ENCODE peak calls at places on chromosome 12, in ten cellular contexts. K, I, H, Q, V, L, P, X, M and E are unnamed samples.

GRCh38 chr12:116774020-116774419 is 35.9 kb downstream of the RNFT2 start:
- DNase-seq in K (no peak), I (no peak), H (no peak), Q (no peak), V (no peak), L (no peak), P (no peak), X (no peak), M (no peak), E (no peak)

GRCh38 chr12:9730011-9730410 is 2.9 kb downstream of the CLECL1 start:
- DNase-seq in K (no peak), I (no peak), H (no peak), Q (no peak), V (no peak), L (no peak), P (no peak), X (no peak), M (no peak), E (no peak)

GRCh38 chr12:119169150-119169549 is 9.6 kb upstream of the HSPB8 start:
- DNase-seq in K (no peak), I (no peak), H (no peak), Q (no peak), V (no peak), L (no peak), P (no peak), X (no peak), M (no peak), E (no peak)

GRCh38 chr12:132432126-132432525 is 57.8 kb upstream of the FBRSL1 start:
- DNase-seq in K (no peak), I (no peak), H (no peak), Q (no peak), V (no peak), L (no peak), P (no peak), X (no peak), M (no peak), E (no peak)

GRCh38 chr12:108576660-108577234 is 14.4 kb downstream of the ISCU start:
- DNase-seq in K (no peak), I (no peak), H (no peak), Q (no peak), V (no peak), L (no peak), P (no peak), X (peak), M (no peak), E (no peak)

GRCh38 chr12:24960222-24960855 is 11.4 kb upstream of the BCAT1 start:
- DNase-seq in K (peak), I (no peak), H (peak), Q (no peak), V (no peak), L (no peak), P (peak), X (no peak), M (peak), E (peak)

GRCh38 chr12:52036587-52037171 is 14.6 kb upstream of the NR4A1 start:
- DNase-seq in K (peak), I (peak), H (no peak), Q (peak), V (peak), L (peak), P (peak), X (peak), M (no peak), E (peak)

GRCh38 chr12:54438506-54438905 is 19.4 kb upstream of the ITGA5 start:
- DNase-seq in K (no peak), I (no peak), H (no peak), Q (no peak), V (no peak), L (no peak), P (no peak), X (no peak), M (no peak), E (no peak)

GRCh38 chr12:49031573-49032161 is 13.1 kb upstream of the PRKAG1 start:
- DNase-seq in K (no peak), I (no peak), H (no peak), Q (no peak), V (no peak), L (no peak), P (no peak), X (peak), M (no peak), E (no peak)
- TF ChIP-seq POLR2A in K (no peak), I (no peak), H (no peak), Q (no peak), V (no peak), L (no peak), P (no peak), X (no peak), M (no peak), E (no peak)

GRCh38 chr12:110075880-110076279 is 27.6 kb upstream of the C12orf76 start:
- DNase-seq in K (no peak), I (no peak), H (no peak), Q (no peak), V (no peak), L (no peak), P (no peak), X (no peak), M (no peak), E (no peak)

GRCh38 chr12:110080410-110080809 is 32.1 kb upstream of the C12orf76 start:
- DNase-seq in K (no peak), I (no peak), H (no peak), Q (no peak), V (no peak), L (no peak), P (no peak), X (no peak), M (no peak), E (no peak)

GRCh38 chr12:110077769-110078168 is 29.4 kb upstream of the C12orf76 start:
- DNase-seq in K (no peak), I (no peak), H (no peak), Q (no peak), V (no peak), L (no peak), P (no peak), X (no peak), M (no peak), E (no peak)

GRCh38 chr12:110084314-110085015 is 36.1 kb upstream of the C12orf76 start:
- DNase-seq in K (no peak), I (no peak), H (no peak), Q (no peak), V (no peak), L (no peak), P (peak), X (no peak), M (no peak), E (no peak)

DNA sequence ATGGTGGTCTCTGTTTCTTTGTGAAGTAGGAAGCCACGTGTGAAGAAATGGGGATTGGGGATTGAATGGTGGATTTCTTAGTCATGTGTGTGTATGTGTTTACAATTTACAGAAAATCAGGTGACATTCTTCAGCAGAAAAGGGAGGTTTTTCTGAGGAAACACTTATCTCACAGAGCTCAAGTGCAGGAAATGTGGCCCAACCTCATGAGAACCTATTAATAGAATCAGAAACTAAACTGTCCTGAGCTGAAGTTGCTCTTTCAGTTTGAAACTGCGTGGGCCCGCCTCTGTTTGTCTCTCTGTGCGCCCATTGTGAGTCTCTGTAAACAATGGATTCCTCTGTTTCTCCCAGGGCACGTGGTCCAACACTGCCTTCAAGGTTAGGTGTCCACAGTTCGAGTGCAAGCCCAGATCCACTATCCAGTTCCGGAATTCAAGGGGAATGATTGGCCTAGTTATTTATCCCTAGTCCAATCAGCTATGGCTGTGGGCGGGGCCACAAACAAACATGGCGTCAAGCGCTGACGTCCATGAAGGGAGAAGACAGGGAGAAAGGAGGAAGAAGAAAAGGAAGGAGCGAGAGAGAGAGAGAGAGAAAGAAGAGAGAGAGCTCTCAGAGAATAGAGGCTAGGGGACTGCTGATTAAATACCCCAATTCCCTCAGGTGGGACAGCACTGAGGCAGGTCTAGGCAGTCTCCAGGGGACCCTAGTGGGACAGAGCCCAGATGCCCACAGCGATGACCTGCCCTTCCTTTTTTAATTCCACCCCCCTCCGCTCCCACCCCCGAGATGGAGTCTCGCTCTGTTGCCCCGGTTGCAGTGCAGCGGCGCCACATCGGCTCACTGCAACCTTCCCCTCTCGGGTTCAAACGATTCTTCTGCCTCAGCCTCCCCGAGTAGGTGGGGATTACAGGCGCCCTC is 31.4 kb upstream of the C12orf76 start:
- DNase-seq in K (peak), I (peak), H (peak), Q (peak), V (peak), L (peak), P (peak), X (no peak), M (no peak), E (peak)
- TF ChIP-seq POLR2A in K (no peak), I (no peak), H (no peak), Q (no peak), V (peak), L (no peak), P (no peak), X (no peak), M (no peak), E (no peak)

GRCh38 chr12:104138747-104139186 is 757 bp upstream of the NFYB start:
- DNase-seq in K (no peak), I (no peak), H (no peak), Q (no peak), V (no peak), L (no peak), P (peak), X (peak), M (no peak), E (no peak)

GRCh38 chr12:104134882-104135281 is 3.1 kb downstream of the NFYB start:
- DNase-seq in K (no peak), I (no peak), H (no peak), Q (no peak), V (no peak), L (no peak), P (no peak), X (no peak), M (no peak), E (no peak)

GRCh38 chr12:104136577-104136976 is 1.4 kb downstream of the NFYB start:
- DNase-seq in K (no peak), I (no peak), H (no peak), Q (no peak), V (no peak), L (no peak), P (no peak), X (no peak), M (no peak), E (no peak)

GRCh38 chr12:104137902-104138746 is at the start of gene NFYB:
- DNase-seq in K (peak), I (peak), H (peak), Q (peak), V (peak), L (peak), P (peak), X (peak), M (peak), E (peak)

GRCh38 chr12:104137175-104137901 is 672 bp downstream of the NFYB start:
- DNase-seq in K (peak), I (peak), H (peak), Q (peak), V (peak), L (peak), P (peak), X (peak), M (no peak), E (peak)
- TF ChIP-seq POLR2A in K (no peak), I (no peak), H (peak), Q (no peak), V (peak), L (no peak), P (peak), X (no peak), M (no peak), E (no peak)

DNA sequence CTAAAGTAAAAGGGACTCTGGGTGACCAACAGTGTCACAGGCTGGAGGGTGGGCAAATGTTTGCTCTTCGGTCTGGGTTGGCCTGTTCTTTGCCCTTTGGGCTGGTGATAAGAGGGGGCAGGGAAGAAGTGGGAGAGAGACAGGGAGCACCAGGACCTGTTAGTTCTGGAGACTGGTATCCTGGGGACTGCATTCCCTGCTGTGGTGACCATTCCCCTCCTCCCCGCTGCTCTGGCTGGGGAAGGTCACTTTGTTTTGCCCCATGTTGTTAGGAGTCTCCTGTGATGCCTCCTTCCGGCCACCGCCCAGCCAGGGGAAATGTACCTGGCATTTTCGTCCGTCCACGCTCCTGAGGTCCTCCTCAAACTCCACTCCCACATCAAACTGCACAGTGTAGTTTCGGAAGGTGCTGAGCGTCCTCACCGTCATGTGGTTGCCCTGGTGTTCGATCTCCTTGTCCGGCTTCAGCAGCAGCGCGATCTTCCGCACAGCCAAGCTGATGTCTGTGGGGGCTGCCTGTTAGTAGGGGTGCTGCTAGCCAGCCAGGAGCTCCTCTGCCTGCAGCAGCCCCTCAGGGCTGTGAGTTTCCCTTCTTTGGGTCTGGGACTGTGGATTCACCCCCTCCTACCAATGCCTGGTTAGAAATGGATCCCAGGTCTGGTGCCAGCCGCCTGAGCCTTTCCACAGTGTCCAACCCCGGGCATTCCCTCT is 618 bp downstream of the RBP5 start:
- DNase-seq in K (no peak), I (no peak), H (peak), Q (no peak), V (no peak), L (no peak), P (no peak), X (no peak), M (no peak), E (no peak)
- TF ChIP-seq POLR2A in K (no peak), I (no peak), H (peak), Q (no peak), V (no peak), L (no peak), P (no peak), X (no peak), M (no peak), E (no peak)

GRCh38 chr12:93819048-93819491 is 141.9 kb downstream of the CRADD start:
- DNase-seq in K (peak), I (peak), H (no peak), Q (peak), V (no peak), L (peak), P (no peak), X (peak), M (no peak), E (peak)
- TF ChIP-seq POLR2A in K (no peak), I (no peak), H (no peak), Q (no peak), V (no peak), L (no peak), P (no peak), X (peak), M (no peak), E (no peak)

DNA sequence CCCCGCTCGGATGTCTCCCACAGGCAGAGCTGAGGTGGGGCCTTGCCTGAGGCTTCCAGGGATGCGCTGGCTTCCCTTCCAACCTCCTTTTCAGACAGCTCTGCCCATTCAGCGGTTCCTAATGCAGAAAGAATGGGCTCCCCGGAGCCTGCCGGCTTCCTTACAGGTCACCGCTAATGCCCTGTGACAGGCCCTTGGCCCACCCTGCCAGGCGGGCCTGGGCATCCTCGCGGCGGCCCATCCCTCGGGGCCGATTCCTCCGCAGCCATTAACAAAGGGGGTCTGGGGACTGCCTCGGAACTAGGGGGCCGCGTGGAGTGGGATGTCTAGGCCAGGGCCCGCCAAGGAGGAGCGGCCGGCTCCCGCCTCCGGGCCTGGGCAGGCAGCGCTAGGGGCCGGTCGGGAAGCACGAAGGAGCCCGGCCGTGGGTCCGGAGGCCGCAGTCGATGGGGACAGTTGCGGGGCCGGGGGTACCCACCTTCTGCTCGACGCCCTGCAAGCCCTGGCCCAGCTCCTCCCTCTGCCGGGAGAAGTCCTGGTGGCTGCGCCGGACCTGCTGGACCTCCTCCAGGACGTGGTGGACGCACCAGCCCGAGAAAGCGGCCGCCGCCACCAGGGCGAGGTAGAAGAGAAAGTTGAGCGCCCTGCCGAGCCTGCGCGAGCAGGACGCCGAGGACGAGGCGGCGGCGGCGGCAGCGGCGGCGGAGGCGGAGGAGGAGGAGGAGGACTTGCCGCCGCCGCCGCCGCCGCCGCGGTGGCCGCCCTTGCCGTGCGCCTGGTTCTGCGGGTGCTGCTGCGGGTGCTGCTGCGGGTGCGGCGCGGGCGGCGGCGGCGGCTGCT is 709 bp downstream of the CKAP4 start:
- DNase-seq in K (peak), I (peak), H (no peak), Q (peak), V (peak), L (peak), P (peak), X (peak), M (no peak), E (peak)
- TF ChIP-seq POLR2A in K (no peak), I (no peak), H (no peak), Q (no peak), V (no peak), L (no peak), P (peak), X (no peak), M (no peak), E (no peak)

GRCh38 chr12:121015825-121016766 is at the start of gene C12orf43:
- DNase-seq in K (peak), I (peak), H (peak), Q (peak), V (peak), L (peak), P (peak), X (peak), M (peak), E (peak)
- TF ChIP-seq POLR2A in K (no peak), I (peak), H (peak), Q (peak), V (peak), L (no peak), P (peak), X (peak), M (peak), E (no peak)